ENCODE peak calls at places on chromosomes 11 and 22, in seven cellular contexts. I is pancreas, P is RWPE1, N is NCI-H1105, C is frontal cortex, U is bronchial epithelial cell, Y is ACHN. G is an unnamed sample.

GRCh38 chr11:8917157-8917820 is 6.3 kb downstream of the AKIP1 start:
- DNase-seq in Y (peak; percentile 88), N (no peak), U (peak; percentile 57), C (no peak), I (no peak), P (peak; percentile 69), G (no peak)

GRCh38 chr11:119764108-119764874 is 35.3 kb upstream of the NECTIN1 start:
- DNase-seq in C (peak; percentile 66), U (peak; percentile 24), P (no peak), Y (no peak), N (peak; percentile 20), I (peak; percentile 77), G (no peak)

GRCh38 chr11:22337571-22338464 is at the start of gene SLC17A6:
- DNase-seq in I (no peak), P (peak; percentile 42), Y (peak; percentile 49), C (no peak), U (peak; percentile 25), N (peak; percentile 46), G (no peak)

GRCh38 chr11:58923300-58923788 is 15.9 kb upstream of the GLYATL1 start:
- DNase-seq in U (peak; percentile 91), P (no peak), C (no peak), Y (peak; percentile 86), I (no peak), N (no peak), G (no peak)

GRCh38 chr11:2975594-2975993 is 16.5 kb downstream of the NAP1L4 start:
- DNase-seq in U (peak; percentile 47), N (no peak), P (peak; percentile 45), I (no peak), Y (peak; percentile 34), C (peak; percentile 39), G (no peak)

GRCh38 chr22:40965936-40966557 is 14.9 kb downstream of the RBX1 start:
- DNase-seq in C (no peak), N (no peak), U (no peak), I (no peak), Y (no peak), P (no peak), G (no peak)

GRCh38 chr22:17761145-17761488 is 13.2 kb downstream of the BID start:
- DNase-seq in U (no peak), P (no peak), N (no peak), Y (no peak), I (no peak), C (no peak), G (no peak)

GRCh38 chr11:116420770-116421528 is 351.8 kb downstream of the BUD13 start:
- DNase-seq in P (peak; percentile 19), I (no peak), U (peak; percentile 58), Y (no peak), N (no peak), C (no peak), G (no peak)

GRCh38 chr11:75603791-75604736 is 42.0 kb downstream of the SERPINH1 start:
- DNase-seq in C (no peak), U (peak; percentile 97), Y (no peak), P (peak; percentile 77), N (no peak), I (no peak), G (no peak)

GRCh38 chr22:37260396-37260795 is 16.3 kb upstream of the RAC2 start:
- DNase-seq in Y (no peak), N (no peak), U (no peak), I (no peak), P (no peak), C (no peak), G (no peak)

GRCh38 chr22:32590556-32590955 is 115.9 kb downstream of the FBXO7 start:
- DNase-seq in P (no peak), C (no peak), U (peak; percentile 55), I (no peak), N (no peak), Y (no peak), G (no peak)

GRCh38 chr22:35685731-35686130 is 31.9 kb upstream of the APOL5 start:
- DNase-seq in N (no peak), P (peak; percentile 13), U (no peak), C (no peak), Y (no peak), I (no peak), G (no peak)

GRCh38 chr11:122808494-122808893 is 29.8 kb upstream of the CRTAM start:
- DNase-seq in Y (no peak), C (no peak), N (no peak), U (peak; percentile 46), I (no peak), P (no peak), G (peak; percentile 54)

GRCh38 chr11:118241191-118242098 is 10.7 kb downstream of the MPZL3 start:
- DNase-seq in N (no peak), U (peak; percentile 94), C (peak; percentile 27), P (peak; percentile 79), I (peak; percentile 11), Y (peak; percentile 24), G (peak; percentile 62)

GRCh38 chr11:14974723-14975587 is 2.8 kb upstream of the CALCA start:
- DNase-seq in I (peak; percentile 16), C (no peak), Y (no peak), P (no peak), N (no peak), U (peak; percentile 62), G (peak; percentile 30)

GRCh38 chr11:68312117-68312779 is at the start of gene LRP5:
- DNase-seq in P (peak; percentile 48), Y (peak; percentile 30), C (peak; percentile 79), U (no peak), N (peak; percentile 32), I (peak; percentile 53), G (peak; percentile 39)

GRCh38 chr11:33435201-33435600 is 178.0 kb downstream of the HIPK3 start:
- DNase-seq in P (no peak), C (no peak), Y (no peak), N (no peak), I (no peak), U (no peak), G (no peak)

GRCh38 chr22:25482091-25482760 is 82.2 kb upstream of the GRK3 start:
- DNase-seq in U (no peak), P (no peak), N (no peak), C (no peak), I (no peak), Y (no peak), G (no peak)

GRCh38 chr22:48315415-48316244 is 1512.0 kb downstream of the BRD1 start:
- DNase-seq in I (no peak), N (no peak), C (no peak), U (no peak), Y (no peak), P (no peak), G (no peak)

G was measured in GM06990.